ENCODE peak calls at places on chromosomes 4 and X, in nine cellular contexts. P is iris pigment epithelial cell; E is GM23338; U is stimulated activated CD8-positive, alpha-beta memory T cell treated with anti-CD3 and anti-CD28 coated beads, Interleukin-7, amount 100 ng/mL, for 1 hour; C is anterior cingulate cortex; L is suprapubic skin; V is H7; A is NCI-H1930; S is H4. Z is an unnamed sample.

GRCh38 chrX:31499120-31499519 is 427.3 kb upstream of the FTHL17 start:
- DNase-seq in P (peak), E (no peak), U (no peak), C (no peak), L (no peak), V (no peak), A (no peak), S (peak), Z (peak)

GRCh38 chrX:67570839-67571238 is 27.0 kb downstream of the AR start:
- DNase-seq in P (no peak), E (peak), U (no peak), C (no peak), L (no peak), V (no peak), A (no peak), S (no peak), Z (no peak)

GRCh38 chrX:103475381-103475780 is 43.9 kb downstream of the RAB40A start:
- DNase-seq in P (peak), E (no peak), U (no peak), C (no peak), L (no peak), V (no peak), A (no peak), S (no peak), Z (peak)

GRCh38 chr4:7434141-7434765 is 477 bp downstream of the PSAPL1 start:
- DNase-seq in P (no peak), E (no peak), U (no peak), C (no peak), L (no peak), V (no peak), A (no peak), S (no peak), Z (no peak)

GRCh38 chrX:38061335-38061734 is 55.0 kb downstream of the SYTL5 start:
- DNase-seq in P (peak), E (peak), U (no peak), C (no peak), L (no peak), V (no peak), A (peak), S (peak), Z (peak)

GRCh38 chr4:29549308-29549707 is 1170.9 kb upstream of the PCDH7 start:
- DNase-seq in P (peak), E (no peak), U (no peak), C (no peak), L (no peak), V (no peak), A (no peak), S (no peak), Z (peak)

GRCh38 chrX:47264507-47265173 is 31.8 kb downstream of the USP11 start:
- DNase-seq in P (peak), E (no peak), U (no peak), C (no peak), L (no peak), V (no peak), A (no peak), S (peak), Z (peak)

GRCh38 chr4:150533673-150534072 is 48.3 kb upstream of the MAB21L2 start:
- DNase-seq in P (no peak), E (no peak), U (no peak), C (no peak), L (no peak), V (no peak), A (no peak), S (no peak), Z (peak)

GRCh38 chrX:623599-624323 is 6.8 kb upstream of the SHOX start:
- DNase-seq in P (peak), E (peak), U (no peak), C (no peak), L (peak), V (peak), A (no peak), S (no peak), Z (no peak)

GRCh38 chr4:102299708-102300107 is 45.6 kb downstream of the SLC39A8 start:
- DNase-seq in P (peak), E (peak), U (no peak), C (no peak), L (no peak), V (peak), A (no peak), S (peak), Z (peak)

GRCh38 chr4:25117274-25117673 is 43.0 kb downstream of the SEPSECS start:
- DNase-seq in P (no peak), E (no peak), U (no peak), C (no peak), L (no peak), V (no peak), A (no peak), S (no peak), Z (no peak)

GRCh38 chrX:41302293-41302868 is 31.6 kb upstream of the DDX3X start:
- DNase-seq in P (peak), E (no peak), U (no peak), C (no peak), L (no peak), V (no peak), A (no peak), S (no peak), Z (peak)

GRCh38 chrX:15686818-15687685 is 22.4 kb upstream of the CLTRN start:
- DNase-seq in P (peak), E (peak), U (peak), C (no peak), L (no peak), V (peak), A (peak), S (peak), Z (peak)

GRCh38 chr4:168777277-168777965 is 232.6 kb downstream of the CBR4 start:
- DNase-seq in P (no peak), E (no peak), U (no peak), C (no peak), L (no peak), V (no peak), A (no peak), S (no peak), Z (no peak)

GRCh38 chr4:143653031-143653430 is 47.4 kb downstream of the FREM3 start:
- DNase-seq in P (peak), E (no peak), U (no peak), C (no peak), L (no peak), V (no peak), A (no peak), S (no peak), Z (no peak)

GRCh38 chrX:23811135-23811781 is 28.3 kb downstream of the SAT1 start:
- DNase-seq in P (peak), E (no peak), U (no peak), C (no peak), L (no peak), V (no peak), A (no peak), S (no peak), Z (no peak)